ENCODE peak calls at places on chromosomes 2 and 18, in ten cellular contexts. O is NCI-H2029; K is GM04503; H is activated CD4-positive, alpha-beta T cell treated with anti-CD3 and anti-CD28 coated beads, Interleukin-2, amount 50 U/mL, for 48 hours; S is iris pigment epithelial cell; E is activated naive CD4-positive, alpha-beta T cell treated with anti-CD3 and anti-CD28 coated beads, Interleukin-2, amount 50 U/mL, for 72 hours; C is ACHN; R is epithelial cell of esophagus; X is stimulated activated CD4-positive, alpha-beta T cell treated with anti-CD3 and anti-CD28 coated beads, Interleukin-1b, Interleukin-23, amount 100 ng/mL, for 1 hour; F is left cardiac atrium. A is an unnamed sample.

GRCh38 chr2:64975232-64975791 is 13.9 kb upstream of the SLC1A4 start:
- DNase-seq in S (peak; percentile 50), O (peak; percentile 45), H (no peak), F (peak; percentile 67), K (peak; percentile 42), X (no peak), E (no peak), R (peak; percentile 76), C (peak; percentile 92), A (no peak)

GRCh38 chr2:238895901-238896600 is 48.2 kb downstream of the TWIST2 start:
- DNase-seq in H (no peak), X (no peak), O (no peak), C (peak; percentile 87), R (no peak), S (peak; percentile 57), K (peak; percentile 93), E (no peak), F (peak; percentile 74), A (no peak)

GRCh38 chr2:238108423-238109201 is 8.5 kb downstream of the ESPNL start:
- DNase-seq in F (peak; percentile 18), C (no peak), E (peak; percentile 44), X (no peak), O (no peak), H (no peak), S (no peak), R (no peak), K (no peak), A (no peak)

GRCh38 chr2:57828221-57828620 is 218.4 kb upstream of the VRK2 start:
- DNase-seq in R (no peak), F (no peak), O (no peak), C (no peak), E (no peak), H (no peak), X (no peak), K (no peak), S (no peak), A (no peak)

GRCh38 chr2:29130295-29130694 is 15.1 kb downstream of the CLIP4 start:
- DNase-seq in S (peak; percentile 91), K (peak; percentile 51), X (no peak), C (peak; percentile 86), O (no peak), R (peak; percentile 87), H (peak; percentile 29), E (no peak), F (peak; percentile 23), A (no peak)

GRCh38 chr2:168770796-168771195 is 31.6 kb upstream of the NOSTRIN start:
- DNase-seq in S (peak; percentile 1), E (no peak), H (no peak), O (no peak), X (no peak), R (no peak), F (no peak), K (no peak), C (no peak), A (no peak)

GRCh38 chr2:169026056-169026455 is 5.1 kb downstream of the ABCB11 start:
- DNase-seq in S (peak; percentile 25), F (no peak), H (no peak), R (no peak), K (no peak), E (no peak), O (no peak), C (no peak), X (no peak), A (no peak)

GRCh38 chr2:234251326-234252271 is 201.1 kb downstream of the SPP2 start:
- DNase-seq in X (no peak), F (no peak), C (peak; percentile 94), K (peak; percentile 99), S (peak; percentile 99), O (no peak), E (no peak), R (peak; percentile 61), H (no peak), A (no peak)

GRCh38 chr18:62206593-62206992 is 19.5 kb downstream of the RELCH start:
- DNase-seq in S (no peak), E (no peak), R (peak; percentile 54), X (no peak), H (no peak), C (no peak), K (no peak), O (no peak), F (no peak), A (no peak)

GRCh38 chr2:159139216-159139933 is 147.1 kb downstream of the WDSUB1 start:
- DNase-seq in X (no peak), O (no peak), S (peak; percentile 88), K (no peak), R (peak; percentile 70), C (no peak), F (no peak), H (no peak), E (no peak), A (no peak)

GRCh38 chr2:111057045-111057444 is 63.7 kb upstream of the BCL2L11 start:
- DNase-seq in O (no peak), S (no peak), H (no peak), F (no peak), C (no peak), R (no peak), K (no peak), E (no peak), X (no peak), A (no peak)

GRCh38 chr2:238873401-238873801 is 25.5 kb downstream of the TWIST2 start:
- DNase-seq in R (no peak), X (no peak), E (no peak), K (no peak), O (no peak), F (no peak), H (no peak), C (no peak), S (no peak), A (no peak)

GRCh38 chr2:232838406-232838874 is 31.6 kb upstream of the SNORC start:
- DNase-seq in X (peak; percentile 7), R (peak; percentile 24), F (no peak), K (no peak), O (no peak), C (peak; percentile 78), E (no peak), S (no peak), H (peak; percentile 52), A (no peak)

GRCh38 chr2:73947412-73948018 is 20.8 kb downstream of the DGUOK start:
- DNase-seq in C (no peak), H (no peak), K (no peak), F (no peak), S (no peak), O (no peak), R (no peak), X (no peak), E (no peak), A (no peak)

GRCh38 chr2:134718956-134719814 is at the start of gene TMEM163:
- DNase-seq in X (no peak), R (peak; percentile 4), O (no peak), E (no peak), C (peak; percentile 55), K (no peak), H (peak; percentile 24), F (no peak), S (no peak), A (no peak)

GRCh38 chr2:160994141-160995002 is 165.9 kb upstream of the TANK start:
- DNase-seq in R (peak; percentile 94), K (peak; percentile 84), C (peak; percentile 84), O (peak; percentile 64), F (peak; percentile 41), H (peak; percentile 48), S (peak; percentile 95), E (no peak), X (peak; percentile 42), A (no peak)

GRCh38 chr18:71038196-71038595 is 749.4 kb downstream of the SOCS6 start:
- DNase-seq in K (no peak), F (no peak), O (no peak), C (no peak), H (no peak), R (no peak), S (no peak), X (no peak), E (no peak), A (no peak)

GRCh38 chr2:143974262-143974661 is 545.7 kb downstream of the ZEB2 start:
- DNase-seq in H (no peak), O (no peak), E (no peak), X (no peak), R (peak; percentile 13), C (no peak), K (no peak), F (no peak), S (peak; percentile 61), A (no peak)

GRCh38 chr18:55857961-55858360 is 270.0 kb upstream of the TCF4 start:
- DNase-seq in X (no peak), E (no peak), H (no peak), O (no peak), K (no peak), S (no peak), F (no peak), C (no peak), R (no peak), A (no peak)

GRCh38 chr2:23669413-23670244 is 257.3 kb downstream of the ATAD2B start:
- DNase-seq in E (no peak), K (no peak), O (peak; percentile 90), S (peak; percentile 69), C (no peak), H (no peak), R (peak; percentile 93), F (peak; percentile 88), X (no peak), A (no peak)

GRCh38 chr2:12720181-12720580 is 3.4 kb downstream of the TRIB2 start:
- DNase-seq in E (no peak), C (no peak), O (no peak), X (no peak), R (no peak), K (no peak), F (no peak), S (peak; percentile 40), H (no peak), A (no peak)

GRCh38 chr2:130328710-130329109 is 14.0 kb upstream of the IMP4 start:
- DNase-seq in R (peak; percentile 97), F (no peak), S (no peak), H (no peak), X (no peak), K (no peak), E (no peak), O (no peak), C (no peak), A (no peak)

GRCh38 chr2:236526459-236527197 is 43.0 kb upstream of the ACKR3 start:
- DNase-seq in F (no peak), R (no peak), S (no peak), H (no peak), C (no peak), O (no peak), E (no peak), K (no peak), X (no peak), A (no peak)

GRCh38 chr2:28691774-28692281 is 59.8 kb upstream of the PPP1CB start:
- DNase-seq in X (no peak), H (no peak), C (peak; percentile 84), K (no peak), O (no peak), S (peak; percentile 34), R (no peak), E (no peak), F (peak; percentile 62), A (no peak)

GRCh38 chr2:133497261-133497893 is 70.9 kb downstream of the NCKAP5 start:
- DNase-seq in O (no peak), H (no peak), K (no peak), S (peak; percentile 10), C (no peak), X (no peak), E (no peak), R (no peak), F (no peak), A (no peak)

GRCh38 chr2:8587920-8588830 is 93.7 kb upstream of the ID2 start:
- DNase-seq in E (peak; percentile 47), H (no peak), F (no peak), X (no peak), S (no peak), O (no peak), K (no peak), C (no peak), R (no peak), A (no peak)

GRCh38 chr18:61025596-61025995 is 307.6 kb upstream of the CDH20 start:
- DNase-seq in O (no peak), H (no peak), S (no peak), X (no peak), E (no peak), R (no peak), C (no peak), K (no peak), F (no peak), A (no peak)

GRCh38 chr2:183919926-183920325 is 678.4 kb upstream of the ZNF804A start:
- DNase-seq in R (no peak), H (no peak), F (no peak), X (no peak), C (no peak), S (no peak), K (no peak), O (no peak), E (no peak), A (no peak)

A was measured in CMK.